ENCODE peak calls at places on chromosomes 4 and X, in ten cellular contexts. One of them, this sample, is unnamed.

GRCh38 chr4:26272654-26273307 is 48.0 kb upstream of the RBPJ start:
- DNase-seq in CD8-positive, alpha-beta T cell: no peak
- DNase-seq in tibial nerve: no peak
- DNase-seq in cardiac muscle cell: no peak
- DNase-seq in kidney epithelial cell: no peak
- DNase-seq in IMR-90: no peak
- DNase-seq in neural progenitor cell: no peak
- DNase-seq in heart left ventricle: no peak
- DNase-seq in left ventricle myocardium inferior: no peak
- DNase-seq in ovary: no peak
- DNase-seq in this sample: no peak

GRCh38 chrX:24890677-24891076 is 125.1 kb downstream of the ARX start:
- DNase-seq in heart left ventricle: no peak
- DNase-seq in cardiac muscle cell: no peak
- DNase-seq in neural progenitor cell: no peak
- DNase-seq in left ventricle myocardium inferior: no peak
- DNase-seq in CD8-positive, alpha-beta T cell: no peak
- DNase-seq in IMR-90: no peak
- DNase-seq in tibial nerve: no peak
- DNase-seq in kidney epithelial cell: no peak
- DNase-seq in ovary: no peak
- DNase-seq in this sample: no peak

GRCh38 chrX:49171752-49172279 is at the start of gene PLP2:
- DNase-seq in kidney epithelial cell: no peak
- DNase-seq in cardiac muscle cell: peak; percentile 35
- DNase-seq in heart left ventricle: peak; percentile 56
- DNase-seq in left ventricle myocardium inferior: peak; percentile 52
- DNase-seq in IMR-90: peak; percentile 40
- DNase-seq in CD8-positive, alpha-beta T cell: peak; percentile 64
- DNase-seq in neural progenitor cell: peak; percentile 43
- DNase-seq in tibial nerve: no peak
- DNase-seq in ovary: peak; percentile 68
- DNase-seq in this sample: peak; percentile 46

GRCh38 chr4:8582941-8583654 is 2.9 kb downstream of the GPR78 start:
- DNase-seq in ovary: no peak
- DNase-seq in heart left ventricle: no peak
- DNase-seq in left ventricle myocardium inferior: no peak
- DNase-seq in CD8-positive, alpha-beta T cell: no peak
- DNase-seq in tibial nerve: no peak
- DNase-seq in IMR-90: no peak
- DNase-seq in neural progenitor cell: no peak
- DNase-seq in cardiac muscle cell: no peak
- DNase-seq in kidney epithelial cell: no peak
- DNase-seq in this sample: no peak

GRCh38 chr4:83381173-83381572 is 46.5 kb upstream of the HPSE start:
- DNase-seq in left ventricle myocardium inferior: no peak
- DNase-seq in IMR-90: no peak
- DNase-seq in CD8-positive, alpha-beta T cell: no peak
- DNase-seq in neural progenitor cell: no peak
- DNase-seq in tibial nerve: no peak
- DNase-seq in ovary: no peak
- DNase-seq in heart left ventricle: no peak
- DNase-seq in kidney epithelial cell: no peak
- DNase-seq in cardiac muscle cell: no peak
- DNase-seq in this sample: no peak

GRCh38 chr4:137755033-137755471 is 222.8 kb upstream of the PCDH18 start:
- DNase-seq in left ventricle myocardium inferior: no peak
- DNase-seq in heart left ventricle: no peak
- DNase-seq in neural progenitor cell: no peak
- DNase-seq in tibial nerve: no peak
- DNase-seq in cardiac muscle cell: peak; percentile 49
- DNase-seq in CD8-positive, alpha-beta T cell: no peak
- DNase-seq in IMR-90: peak; percentile 61
- DNase-seq in ovary: no peak
- DNase-seq in kidney epithelial cell: peak; percentile 29
- DNase-seq in this sample: peak; percentile 52

GRCh38 chr4:75630174-75630931 is at the start of gene CDKL2:
- DNase-seq in tibial nerve: peak; percentile 57
- DNase-seq in CD8-positive, alpha-beta T cell: peak; percentile 95
- DNase-seq in cardiac muscle cell: peak; percentile 77
- DNase-seq in kidney epithelial cell: peak; percentile 32
- DNase-seq in left ventricle myocardium inferior: peak; percentile 80
- DNase-seq in heart left ventricle: peak; percentile 87
- DNase-seq in ovary: peak; percentile 78
- DNase-seq in neural progenitor cell: peak; percentile 93
- DNase-seq in IMR-90: no peak
- DNase-seq in this sample: peak; percentile 62

GRCh38 chrX:40083120-40083978 is 14.4 kb downstream of the BCOR start:
- DNase-seq in ovary: peak; percentile 65
- DNase-seq in heart left ventricle: no peak
- DNase-seq in neural progenitor cell: peak; percentile 62
- DNase-seq in left ventricle myocardium inferior: peak; percentile 20
- DNase-seq in kidney epithelial cell: no peak
- DNase-seq in tibial nerve: no peak
- DNase-seq in CD8-positive, alpha-beta T cell: no peak
- DNase-seq in IMR-90: no peak
- DNase-seq in cardiac muscle cell: peak; percentile 29
- DNase-seq in this sample: no peak

GRCh38 chr4:150242820-150243458 is 164.7 kb downstream of the DCLK2 start:
- DNase-seq in heart left ventricle: peak; percentile 47
- DNase-seq in neural progenitor cell: peak; percentile 69
- DNase-seq in ovary: peak; percentile 37
- DNase-seq in cardiac muscle cell: peak; percentile 62
- DNase-seq in kidney epithelial cell: no peak
- DNase-seq in tibial nerve: peak; percentile 15
- DNase-seq in IMR-90: peak; percentile 60
- DNase-seq in CD8-positive, alpha-beta T cell: no peak
- DNase-seq in left ventricle myocardium inferior: no peak
- DNase-seq in this sample: peak; percentile 55

GRCh38 chr4:129344058-129344457 is 248.1 kb downstream of the C4orf33 start:
- DNase-seq in heart left ventricle: no peak
- DNase-seq in IMR-90: peak; percentile 27
- DNase-seq in cardiac muscle cell: peak; percentile 66
- DNase-seq in ovary: no peak
- DNase-seq in left ventricle myocardium inferior: no peak
- DNase-seq in neural progenitor cell: peak; percentile 56
- DNase-seq in kidney epithelial cell: no peak
- DNase-seq in tibial nerve: no peak
- DNase-seq in CD8-positive, alpha-beta T cell: no peak
- DNase-seq in this sample: peak; percentile 49

GRCh38 chr4:24380953-24381506 is 203.3 kb downstream of the DHX15 start:
- DNase-seq in heart left ventricle: no peak
- DNase-seq in neural progenitor cell: no peak
- DNase-seq in ovary: no peak
- DNase-seq in kidney epithelial cell: no peak
- DNase-seq in CD8-positive, alpha-beta T cell: no peak
- DNase-seq in left ventricle myocardium inferior: no peak
- DNase-seq in tibial nerve: peak; percentile 35
- DNase-seq in IMR-90: no peak
- DNase-seq in cardiac muscle cell: no peak
- DNase-seq in this sample: no peak

GRCh38 chr4:170875868-170876267 is 786.1 kb upstream of the AADAT start:
- DNase-seq in tibial nerve: no peak
- DNase-seq in IMR-90: no peak
- DNase-seq in kidney epithelial cell: no peak
- DNase-seq in neural progenitor cell: peak; percentile 27
- DNase-seq in cardiac muscle cell: no peak
- DNase-seq in CD8-positive, alpha-beta T cell: no peak
- DNase-seq in left ventricle myocardium inferior: no peak
- DNase-seq in heart left ventricle: no peak
- DNase-seq in ovary: no peak
- DNase-seq in this sample: no peak

GRCh38 chr4:36183232-36183631 is 61.1 kb downstream of the ARAP2 start:
- DNase-seq in heart left ventricle: no peak
- DNase-seq in left ventricle myocardium inferior: no peak
- DNase-seq in ovary: no peak
- DNase-seq in cardiac muscle cell: no peak
- DNase-seq in CD8-positive, alpha-beta T cell: no peak
- DNase-seq in neural progenitor cell: no peak
- DNase-seq in tibial nerve: no peak
- DNase-seq in kidney epithelial cell: no peak
- DNase-seq in IMR-90: no peak
- DNase-seq in this sample: no peak

GRCh38 chr4:36183665-36184393 is 60.5 kb downstream of the ARAP2 start:
- DNase-seq in heart left ventricle: no peak
- DNase-seq in CD8-positive, alpha-beta T cell: no peak
- DNase-seq in kidney epithelial cell: no peak
- DNase-seq in ovary: no peak
- DNase-seq in tibial nerve: no peak
- DNase-seq in IMR-90: no peak
- DNase-seq in left ventricle myocardium inferior: no peak
- DNase-seq in cardiac muscle cell: no peak
- DNase-seq in neural progenitor cell: peak; percentile 71
- DNase-seq in this sample: no peak

GRCh38 chr4:36192922-36193321 is 51.4 kb downstream of the ARAP2 start:
- DNase-seq in tibial nerve: no peak
- DNase-seq in left ventricle myocardium inferior: no peak
- DNase-seq in heart left ventricle: no peak
- DNase-seq in neural progenitor cell: no peak
- DNase-seq in cardiac muscle cell: no peak
- DNase-seq in IMR-90: no peak
- DNase-seq in ovary: no peak
- DNase-seq in kidney epithelial cell: no peak
- DNase-seq in CD8-positive, alpha-beta T cell: no peak
- DNase-seq in this sample: no peak

GRCh38 chr4:36189511-36190226 is 54.6 kb downstream of the ARAP2 start:
- DNase-seq in neural progenitor cell: no peak
- DNase-seq in CD8-positive, alpha-beta T cell: no peak
- DNase-seq in IMR-90: no peak
- DNase-seq in cardiac muscle cell: no peak
- DNase-seq in kidney epithelial cell: no peak
- DNase-seq in left ventricle myocardium inferior: no peak
- DNase-seq in ovary: no peak
- DNase-seq in tibial nerve: no peak
- DNase-seq in heart left ventricle: no peak
- DNase-seq in this sample: peak; percentile 12

DNA sequence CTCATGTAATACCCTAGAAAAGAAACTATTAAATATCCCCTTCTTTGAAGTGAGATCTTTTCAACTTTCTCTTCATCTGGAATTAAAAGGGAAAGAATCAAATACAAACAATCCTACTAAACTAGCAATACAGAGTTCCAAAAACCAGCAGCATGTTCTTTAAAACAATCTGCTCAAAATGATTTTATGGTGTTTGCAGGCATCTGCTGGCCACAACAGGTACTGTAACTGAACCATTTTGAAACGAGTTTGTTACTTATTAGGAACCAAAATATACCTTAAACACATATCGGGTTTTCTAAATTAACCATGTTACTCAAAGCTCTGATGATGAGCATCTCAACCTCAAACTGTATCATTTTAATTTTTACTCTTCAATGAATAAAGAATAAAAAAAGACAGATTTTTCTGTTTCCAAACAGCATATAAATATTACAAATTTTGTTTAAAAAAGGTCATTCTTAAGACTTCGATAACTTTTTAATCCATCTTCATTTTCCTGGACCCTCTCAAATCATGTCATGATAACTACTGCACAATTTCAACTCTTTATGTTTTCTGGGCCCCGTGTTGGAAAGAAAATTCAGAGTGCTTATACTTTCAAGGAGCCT is 56.5 kb downstream of the ARAP2 start:
- DNase-seq in IMR-90: peak; percentile 33
- DNase-seq in heart left ventricle: no peak
- DNase-seq in left ventricle myocardium inferior: no peak
- DNase-seq in ovary: no peak
- DNase-seq in tibial nerve: no peak
- DNase-seq in CD8-positive, alpha-beta T cell: no peak
- DNase-seq in neural progenitor cell: peak; percentile 57
- DNase-seq in cardiac muscle cell: peak; percentile 16
- DNase-seq in kidney epithelial cell: no peak
- DNase-seq in this sample: peak; percentile 57
- TF ChIP-seq CTCF in IMR-90: peak; percentile 52
- TF ChIP-seq CTCF in heart left ventricle: peak; percentile 23
- TF ChIP-seq CTCF in left ventricle myocardium inferior: peak; percentile 46
- TF ChIP-seq CTCF in ovary: no peak
- TF ChIP-seq CTCF in tibial nerve: peak; percentile 44
- TF ChIP-seq CTCF in CD8-positive, alpha-beta T cell: peak; percentile 72
- TF ChIP-seq CTCF in neural progenitor cell: peak; percentile 80
- TF ChIP-seq CTCF in cardiac muscle cell: peak; percentile 30
- TF ChIP-seq CTCF in kidney epithelial cell: peak; percentile 65
- TF ChIP-seq CTCF in this sample: peak; percentile 65

GRCh38 chrX:136585960-136586359 is 53.9 kb downstream of the VGLL1 start:
- DNase-seq in heart left ventricle: no peak
- DNase-seq in neural progenitor cell: no peak
- DNase-seq in IMR-90: no peak
- DNase-seq in CD8-positive, alpha-beta T cell: no peak
- DNase-seq in kidney epithelial cell: no peak
- DNase-seq in left ventricle myocardium inferior: no peak
- DNase-seq in cardiac muscle cell: no peak
- DNase-seq in tibial nerve: no peak
- DNase-seq in ovary: no peak
- DNase-seq in this sample: no peak
- H3K4me3 ChIP-seq in heart left ventricle: no peak overlapping the region
- H3K4me3 ChIP-seq in neural progenitor cell: no peak overlapping the region
- H3K4me3 ChIP-seq in IMR-90: no peak overlapping the region
- H3K4me3 ChIP-seq in CD8-positive, alpha-beta T cell: no peak overlapping the region
- H3K4me3 ChIP-seq in kidney epithelial cell: no peak overlapping the region
- H3K4me3 ChIP-seq in left ventricle myocardium inferior: no peak overlapping the region
- H3K4me3 ChIP-seq in cardiac muscle cell: no peak overlapping the region
- H3K4me3 ChIP-seq in tibial nerve: no peak overlapping the region
- H3K4me3 ChIP-seq in ovary: no peak overlapping the region
- H3K4me3 ChIP-seq in this sample: no peak overlapping the region

GRCh38 chrX:132716006-132716405 is 227.2 kb upstream of the MBNL3 start:
- DNase-seq in kidney epithelial cell: no peak
- DNase-seq in heart left ventricle: no peak
- DNase-seq in tibial nerve: no peak
- DNase-seq in neural progenitor cell: peak; percentile 5
- DNase-seq in cardiac muscle cell: no peak
- DNase-seq in CD8-positive, alpha-beta T cell: no peak
- DNase-seq in ovary: no peak
- DNase-seq in IMR-90: no peak
- DNase-seq in left ventricle myocardium inferior: no peak
- DNase-seq in this sample: peak; percentile 3
- TF ChIP-seq CTCF in kidney epithelial cell: peak; percentile 32
- TF ChIP-seq CTCF in heart left ventricle: peak; percentile 12
- TF ChIP-seq CTCF in tibial nerve: no peak
- TF ChIP-seq CTCF in neural progenitor cell: peak; percentile 52
- TF ChIP-seq CTCF in cardiac muscle cell: peak; percentile 27
- TF ChIP-seq CTCF in CD8-positive, alpha-beta T cell: no peak
- TF ChIP-seq CTCF in ovary: no peak
- TF ChIP-seq CTCF in IMR-90: no peak
- TF ChIP-seq CTCF in left ventricle myocardium inferior: no peak
- TF ChIP-seq CTCF in this sample: peak; percentile 15

DNA sequence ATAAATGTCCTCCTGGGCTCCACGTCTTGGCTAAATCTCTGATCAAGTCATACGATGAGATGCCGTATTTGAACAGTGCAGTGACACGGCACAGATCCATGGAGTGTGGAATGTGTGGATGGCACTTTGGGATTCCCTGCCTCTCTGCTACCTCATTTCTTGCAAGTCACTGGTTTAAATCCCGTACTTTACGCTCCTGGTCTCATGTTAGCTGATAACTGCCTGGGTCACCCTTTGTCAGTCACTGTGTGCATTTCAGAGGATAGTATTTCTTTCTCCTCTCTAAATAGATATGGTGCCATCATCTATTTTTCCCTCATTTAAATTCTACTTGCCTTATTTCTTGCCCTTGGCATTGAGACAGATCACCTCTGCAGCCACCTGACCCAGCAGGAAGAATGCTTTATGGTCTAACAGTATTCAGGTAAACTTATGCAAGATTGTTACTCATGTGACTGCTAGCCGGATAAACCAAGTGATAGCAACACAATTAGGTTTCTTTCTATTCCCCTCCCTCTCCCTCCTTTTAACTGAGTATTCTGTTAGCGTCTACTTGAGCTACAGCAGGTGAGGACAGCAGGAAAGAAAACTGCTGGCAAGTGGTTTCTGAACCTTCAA is 2.8 kb downstream of the EGF start:
- DNase-seq in heart left ventricle: no peak
- DNase-seq in ovary: no peak
- DNase-seq in IMR-90: no peak
- DNase-seq in cardiac muscle cell: no peak
- DNase-seq in neural progenitor cell: no peak
- DNase-seq in CD8-positive, alpha-beta T cell: no peak
- DNase-seq in left ventricle myocardium inferior: no peak
- DNase-seq in kidney epithelial cell: no peak
- DNase-seq in tibial nerve: no peak
- DNase-seq in this sample: no peak
- H3K4me3 ChIP-seq in heart left ventricle: peak overlapping the region; percentile 34
- H3K4me3 ChIP-seq in ovary: no peak overlapping the region
- H3K4me3 ChIP-seq in IMR-90: no peak overlapping the region
- H3K4me3 ChIP-seq in cardiac muscle cell: no peak overlapping the region
- H3K4me3 ChIP-seq in neural progenitor cell: no peak overlapping the region
- H3K4me3 ChIP-seq in CD8-positive, alpha-beta T cell: no peak overlapping the region
- H3K4me3 ChIP-seq in left ventricle myocardium inferior: peak overlapping the region; percentile 62
- H3K4me3 ChIP-seq in kidney epithelial cell: no peak overlapping the region
- H3K4me3 ChIP-seq in tibial nerve: no peak overlapping the region
- H3K4me3 ChIP-seq in this sample: no peak overlapping the region

This sample was measured in astrocyte of the spinal cord.